ENCODE peak calls at places on chromosomes 13 and 19, in nine cellular contexts. L is A549, U is GM06990, I is progenitor cell of endocrine pancreas, G is WTC11, Z is AG04450, E is Calu3, Y is neural crest cell, P is endodermal cell. B is an unnamed sample.

GRCh38 chr13:78680611-78681010 is 21.7 kb upstream of the OBI1 start:
- DNase-seq in U (no peak), P (no peak), L (no peak), I (no peak), Y (no peak), G (no peak), Z (no peak), E (no peak), B (no peak)

GRCh38 chr13:98200211-98200878 is 23.3 kb upstream of the RNF113B start:
- DNase-seq in E (no peak), I (no peak), G (no peak), L (no peak), P (peak), U (no peak), Y (no peak), Z (no peak), B (no peak)

GRCh38 chr13:50512602-50513527 is 330.6 kb downstream of the DLEU7 start:
- DNase-seq in I (no peak), G (no peak), L (no peak), P (no peak), E (peak), Z (no peak), U (peak), Y (peak), B (no peak)

GRCh38 chr19:14814982-14815381 is 20.0 kb downstream of the OR7A5 start:
- DNase-seq in P (no peak), I (no peak), E (no peak), U (no peak), G (no peak), L (no peak), Z (no peak), Y (no peak), B (no peak)

GRCh38 chr13:36910545-36910944 is 9.5 kb downstream of the SMAD9 start:
- DNase-seq in E (no peak), Y (no peak), U (no peak), P (no peak), I (no peak), Z (no peak), L (no peak), G (no peak), B (no peak)

GRCh38 chr13:33740134-33740538 is 77.8 kb upstream of the RFC3 start:
- DNase-seq in Z (no peak), L (no peak), I (no peak), E (no peak), U (no peak), P (no peak), G (no peak), Y (no peak), B (no peak)

GRCh38 chr19:35357867-35358573 is at the start of gene FFAR3:
- DNase-seq in I (no peak), G (no peak), P (peak), Z (no peak), Y (no peak), E (peak), L (no peak), U (no peak), B (no peak)

GRCh38 chr13:110431425-110431824 is 124.3 kb downstream of the COL4A2 start:
- DNase-seq in P (no peak), Y (no peak), E (no peak), I (no peak), G (no peak), Z (no peak), U (no peak), L (no peak), B (no peak)

GRCh38 chr13:74388626-74389025 is 254.4 kb upstream of the KLF12 start:
- DNase-seq in G (no peak), I (no peak), U (no peak), P (peak), Y (no peak), Z (no peak), E (no peak), L (no peak), B (no peak)

GRCh38 chr19:6076675-6077463 is 33.4 kb downstream of the RFX2 start:
- DNase-seq in P (no peak), Z (peak), L (no peak), I (no peak), E (no peak), U (no peak), Y (no peak), G (no peak), B (no peak)

GRCh38 chr19:55258476-55258827 is 365 bp downstream of the PPP6R1 start:
- DNase-seq in Z (no peak), Y (peak), P (no peak), U (no peak), E (no peak), L (no peak), G (no peak), I (peak), B (peak)

GRCh38 chr19:45047188-45047797 is 8.4 kb downstream of the CLASRP start:
- DNase-seq in P (no peak), I (no peak), E (no peak), G (no peak), U (no peak), Y (no peak), Z (no peak), L (no peak), B (no peak)

GRCh38 chr19:36604656-36605100 is 435 bp upstream of the ZNF382 start:
- DNase-seq in U (peak), G (peak), L (no peak), P (peak), Z (no peak), E (peak), I (peak), Y (peak), B (peak)

GRCh38 chr19:11641241-11641640 is 44.0 kb downstream of the ZNF627 start:
- DNase-seq in U (no peak), Z (no peak), P (no peak), Y (no peak), E (no peak), I (no peak), G (no peak), L (no peak), B (no peak)

GRCh38 chr19:1089891-1090290 is 5.3 kb downstream of the POLR2E start:
- DNase-seq in Z (no peak), E (no peak), U (no peak), Y (no peak), P (no peak), G (no peak), L (no peak), I (no peak), B (no peak)

GRCh38 chr19:54186351-54186750 is 3.0 kb downstream of the MBOAT7 start:
- DNase-seq in E (no peak), P (no peak), Y (no peak), I (no peak), L (no peak), Z (no peak), G (no peak), U (no peak), B (no peak)

GRCh38 chr19:34480971-34481821 is at the start of gene WTIP:
- DNase-seq in U (no peak), G (peak), P (peak), E (peak), L (peak), Z (peak), I (peak), Y (peak), B (peak)

GRCh38 chr19:33464733-33465115 is 56.9 kb downstream of the PEPD start:
- DNase-seq in L (no peak), Y (no peak), E (no peak), U (no peak), G (no peak), Z (no peak), I (no peak), P (no peak), B (no peak)

GRCh38 chr13:40376296-40376849 is 290.1 kb downstream of the FOXO1 start:
- DNase-seq in E (no peak), P (no peak), L (no peak), Z (no peak), U (no peak), G (no peak), I (no peak), Y (no peak), B (no peak)

GRCh38 chr19:3543150-3544053 is 4.4 kb downstream of the TEKTIP1 start:
- DNase-seq in E (no peak), G (no peak), L (no peak), U (peak), Z (no peak), Y (no peak), P (no peak), I (no peak), B (no peak)

GRCh38 chr19:24073807-24074206 is 13.2 kb upstream of the ZNF254 start:
- DNase-seq in E (peak), U (no peak), I (no peak), L (no peak), G (no peak), P (no peak), Z (no peak), Y (no peak), B (no peak)

GRCh38 chr13:103328899-103329298 is 262.7 kb upstream of the SLC10A2 start:
- DNase-seq in I (no peak), L (no peak), Z (no peak), Y (no peak), G (no peak), E (no peak), P (no peak), U (no peak), B (no peak)

GRCh38 chr19:45324349-45324907 is 1.8 kb upstream of the CKM start:
- DNase-seq in U (no peak), E (no peak), P (no peak), G (no peak), L (no peak), Z (no peak), Y (no peak), I (no peak), B (no peak)

GRCh38 chr19:47176627-47177090 is 46.0 kb downstream of the SAE1 start:
- DNase-seq in U (no peak), G (no peak), I (no peak), L (no peak), Z (peak), P (no peak), Y (no peak), E (no peak), B (no peak)

GRCh38 chr19:8610041-8610927 is at the start of gene ADAMTS10:
- DNase-seq in E (no peak), G (peak), L (no peak), Y (peak), P (peak), U (no peak), I (no peak), Z (no peak), B (peak)

GRCh38 chr19:41706741-41707501 is 1.5 kb upstream of the CEACAM5 start:
- DNase-seq in U (peak), L (peak), E (peak), Y (no peak), I (no peak), P (peak), G (peak), Z (no peak), B (peak)

GRCh38 chr13:33380487-33381079 is 95.0 kb upstream of the STARD13 start:
- DNase-seq in L (no peak), U (no peak), Y (no peak), P (peak), Z (no peak), E (no peak), G (no peak), I (no peak), B (no peak)

GRCh38 chr19:8423821-8424223 is 10.7 kb downstream of the MARCHF2 start:
- DNase-seq in E (peak), P (peak), L (peak), U (no peak), Z (peak), Y (peak), I (peak), G (no peak), B (peak)

DNA sequence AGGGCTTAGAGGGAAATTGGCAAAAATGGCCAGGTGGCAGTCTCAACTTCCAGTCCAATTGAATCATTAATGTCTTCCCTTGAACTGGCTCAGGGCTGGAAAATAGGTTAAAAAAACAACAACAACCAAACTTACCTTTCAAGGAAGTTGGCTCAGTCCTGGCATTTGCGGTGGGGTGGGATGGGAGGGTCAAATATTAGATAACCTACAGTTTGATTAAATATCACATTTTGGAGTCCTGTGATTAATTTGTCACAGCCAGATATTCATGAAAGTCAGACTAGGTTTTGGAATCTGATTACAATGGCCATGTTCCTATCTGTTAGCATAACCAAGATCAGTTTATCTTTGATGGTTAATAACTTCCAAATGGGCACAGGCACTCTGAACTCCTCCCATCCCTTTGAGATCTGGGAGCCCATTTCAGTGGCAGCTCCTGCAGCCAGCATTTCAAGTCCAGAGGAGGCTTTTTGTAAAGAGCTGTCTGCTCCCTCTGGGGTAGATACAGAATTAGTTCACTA is 7.8 kb upstream of the DZIP1 start:
- DNase-seq in G (no peak), I (no peak), Z (no peak), Y (no peak), P (no peak), E (no peak), U (no peak), L (no peak), B (no peak)
- TF ChIP-seq CTCF in G (no peak), I (no peak), Z (no peak), Y (no peak), P (no peak), E (no peak), U (no peak), L (no peak), B (no peak)

DNA sequence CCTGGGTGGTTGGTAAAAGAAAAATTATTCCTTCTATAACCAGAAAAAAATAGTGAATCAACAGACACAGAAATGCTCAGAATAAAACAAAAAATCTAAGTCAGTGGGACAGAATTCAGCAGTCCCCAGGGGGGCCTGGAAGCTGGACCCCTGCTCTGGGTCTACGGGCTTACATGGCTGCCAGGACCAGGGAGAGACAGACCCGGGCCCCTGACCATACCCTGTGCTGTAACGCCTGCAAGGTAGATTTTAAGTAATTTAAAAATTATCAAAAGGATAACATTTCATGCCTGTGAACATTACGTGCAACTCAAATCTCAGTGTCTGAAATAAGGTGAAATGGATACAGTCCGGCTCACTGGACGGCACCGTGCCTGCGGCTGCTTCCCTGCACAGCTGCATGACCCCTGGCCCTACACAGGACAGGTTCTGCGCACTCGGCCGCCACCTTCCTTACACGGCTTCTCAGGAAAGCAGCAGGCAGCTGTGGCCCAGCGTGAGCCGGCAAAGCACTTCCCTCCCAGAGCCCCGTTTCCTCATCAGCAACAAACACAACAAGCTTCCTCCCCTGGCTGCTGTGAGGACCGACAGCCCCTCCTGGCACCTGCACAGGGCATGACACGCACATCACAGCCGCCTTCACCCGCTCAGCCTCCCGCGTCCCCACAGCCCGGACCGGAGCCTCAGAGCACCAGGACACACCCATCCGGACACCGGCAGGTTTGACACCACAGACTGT is 22.2 kb downstream of the RASA3 start:
- DNase-seq in P (peak), U (peak), E (no peak), Z (no peak), G (peak), I (no peak), Y (no peak), L (no peak), B (peak)
- TF ChIP-seq CTCF in P (peak), U (peak), E (no peak), Z (no peak), G (no peak), I (no peak), Y (no peak), L (no peak), B (peak)

GRCh38 chr19:49019242-49019932 is 2.5 kb upstream of the LHB start:
- DNase-seq in E (peak), G (peak), Z (no peak), U (peak), Y (peak), L (peak), I (no peak), P (peak), B (peak)
- TF ChIP-seq CTCF in E (peak), G (no peak), Z (no peak), U (peak), Y (peak), L (peak), I (peak), P (peak), B (no peak)

GRCh38 chr13:28743045-28743444 is 24.3 kb upstream of the SLC46A3 start:
- DNase-seq in I (no peak), Z (no peak), G (no peak), P (no peak), U (no peak), L (no peak), E (no peak), Y (no peak), B (no peak)

GRCh38 chr13:28741080-28741479 is 22.3 kb upstream of the SLC46A3 start:
- DNase-seq in E (no peak), P (no peak), I (no peak), U (no peak), G (no peak), Y (no peak), Z (no peak), L (no peak), B (no peak)

GRCh38 chr13:28744091-28744536 is 25.3 kb upstream of the SLC46A3 start:
- DNase-seq in P (peak), I (no peak), Z (no peak), U (no peak), G (no peak), E (no peak), Y (no peak), L (no peak), B (peak)

GRCh38 chr13:28744656-28745055 is 25.9 kb upstream of the SLC46A3 start:
- DNase-seq in E (no peak), I (no peak), Y (no peak), G (no peak), L (no peak), P (peak), Z (no peak), U (no peak), B (no peak)

GRCh38 chr13:28743499-28744083 is 24.8 kb upstream of the SLC46A3 start:
- DNase-seq in I (no peak), Z (no peak), P (peak), U (no peak), L (no peak), G (no peak), Y (no peak), E (no peak), B (no peak)
- TF ChIP-seq CTCF in I (no peak), Z (no peak), P (no peak), U (no peak), L (no peak), G (no peak), Y (no peak), E (no peak), B (no peak)